ENCODE peak calls at places on chromosomes 7 and 10, in four cellular contexts. B, N, G and W are unnamed samples.

GRCh38 chr10:10138685-10139084 is 879.0 kb upstream of the CELF2 start:
- ATAC-seq in N (no peak), G (no peak), B (no peak), W (no peak)

GRCh38 chr7:156473476-156474240 is 166.9 kb upstream of the RNF32 start:
- ATAC-seq in B (peak), N (peak), G (peak), W (no peak)

GRCh38 chr7:116367171-116367813 is 132.2 kb upstream of the CAV2 start:
- ATAC-seq in G (peak), N (peak), B (no peak), W (no peak)

GRCh38 chr10:84329094-84329611 is 764 bp downstream of the CCSER2 start:
- ATAC-seq in N (peak), B (peak), G (peak), W (no peak)

GRCh38 chr10:114483575-114483974 is 79.3 kb upstream of the AFAP1L2 start:
- ATAC-seq in N (no peak), G (no peak), B (no peak), W (no peak)

GRCh38 chr7:106752345-106752744 is 91.4 kb upstream of the CCDC71L start:
- ATAC-seq in G (no peak), B (no peak), N (no peak), W (no peak)

GRCh38 chr7:31432166-31432565 is 81.7 kb upstream of the ITPRID1 start:
- ATAC-seq in G (no peak), N (no peak), B (no peak), W (no peak)

GRCh38 chr10:3400368-3400767 is 227.8 kb upstream of the PITRM1 start:
- ATAC-seq in B (no peak), N (no peak), G (no peak), W (no peak)

GRCh38 chr7:138436388-138436787 is 23.7 kb upstream of the TRIM24 start:
- ATAC-seq in N (no peak), G (no peak), B (no peak), W (no peak)

GRCh38 chr7:37709631-37710509 is 26.3 kb downstream of the GPR141 start:
- ATAC-seq in G (no peak), N (no peak), B (no peak), W (no peak)

GRCh38 chr7:100745184-100745583 is 11.8 kb downstream of the ZAN start:
- ATAC-seq in G (peak), N (peak), B (peak), W (peak)

GRCh38 chr7:41835977-41836530 is 133.2 kb upstream of the INHBA start:
- ATAC-seq in N (no peak), B (no peak), G (no peak), W (no peak)

GRCh38 chr10:58642283-58642682 is 129.6 kb downstream of the BICC1 start:
- ATAC-seq in B (no peak), G (no peak), N (no peak), W (peak)

GRCh38 chr7:87316097-87316700 is 29.3 kb upstream of the CROT start:
- ATAC-seq in B (no peak), N (no peak), G (no peak), W (no peak)

GRCh38 chr7:4951903-4952636 is 6.9 kb downstream of the MMD2 start:
- ATAC-seq in G (peak), N (peak), B (peak), W (no peak)

GRCh38 chr7:111180273-111180814 is 89.4 kb downstream of the LRRN3 start:
- ATAC-seq in B (no peak), N (no peak), G (no peak), W (no peak)

GRCh38 chr10:70901276-70901878 is 13.0 kb upstream of the PCBD1 start:
- ATAC-seq in B (no peak), G (no peak), N (no peak), W (no peak)

GRCh38 chr7:134695321-134695860 is 48.7 kb downstream of the BPGM start:
- ATAC-seq in G (no peak), N (no peak), B (no peak), W (no peak)

GRCh38 chr10:22309180-22310000 is 6.8 kb upstream of the COMMD3 start:
- ATAC-seq in N (no peak), B (no peak), G (no peak), W (no peak)

GRCh38 chr7:138892808-138893207 is 88.4 kb downstream of the KIAA1549 start:
- ATAC-seq in B (no peak), N (no peak), G (no peak), W (no peak)

GRCh38 chr10:133030791-133031190 is 56.9 kb upstream of the ADGRA1 start:
- ATAC-seq in G (no peak), N (peak), B (no peak), W (no peak)

GRCh38 chr10:15796762-15797161 is 63.5 kb downstream of the MINDY3 start:
- ATAC-seq in G (no peak), N (no peak), B (no peak), W (no peak)

GRCh38 chr7:14425559-14425958 is 436.1 kb upstream of the ETV1 start:
- ATAC-seq in G (no peak), N (no peak), B (no peak), W (no peak)

GRCh38 chr10:58756126-58756525 is 243.5 kb downstream of the BICC1 start:
- ATAC-seq in N (no peak), G (no peak), B (no peak), W (no peak)

GRCh38 chr10:118564652-118565051 is 30.8 kb downstream of the PRLHR start:
- ATAC-seq in G (peak), N (peak), B (peak), W (no peak)

GRCh38 chr7:50312176-50312575 is 7.7 kb downstream of the IKZF1 start:
- ATAC-seq in N (no peak), B (peak), G (no peak), W (no peak)

GRCh38 chr10:131824371-131825149 is 76.2 kb upstream of the PPP2R2D start:
- ATAC-seq in B (no peak), G (no peak), N (peak), W (no peak)

GRCh38 chr10:77011823-77012566 is 625.6 kb downstream of the KCNMA1 start:
- ATAC-seq in B (no peak), G (no peak), N (no peak), W (peak)

GRCh38 chr10:73850863-73851461 is 23.4 kb downstream of the CAMK2G start:
- ATAC-seq in N (peak), B (no peak), G (no peak), W (peak)
- TF ChIP-seq CTCF in N (no peak), B (no peak), G (no peak), W (no peak)

DNA sequence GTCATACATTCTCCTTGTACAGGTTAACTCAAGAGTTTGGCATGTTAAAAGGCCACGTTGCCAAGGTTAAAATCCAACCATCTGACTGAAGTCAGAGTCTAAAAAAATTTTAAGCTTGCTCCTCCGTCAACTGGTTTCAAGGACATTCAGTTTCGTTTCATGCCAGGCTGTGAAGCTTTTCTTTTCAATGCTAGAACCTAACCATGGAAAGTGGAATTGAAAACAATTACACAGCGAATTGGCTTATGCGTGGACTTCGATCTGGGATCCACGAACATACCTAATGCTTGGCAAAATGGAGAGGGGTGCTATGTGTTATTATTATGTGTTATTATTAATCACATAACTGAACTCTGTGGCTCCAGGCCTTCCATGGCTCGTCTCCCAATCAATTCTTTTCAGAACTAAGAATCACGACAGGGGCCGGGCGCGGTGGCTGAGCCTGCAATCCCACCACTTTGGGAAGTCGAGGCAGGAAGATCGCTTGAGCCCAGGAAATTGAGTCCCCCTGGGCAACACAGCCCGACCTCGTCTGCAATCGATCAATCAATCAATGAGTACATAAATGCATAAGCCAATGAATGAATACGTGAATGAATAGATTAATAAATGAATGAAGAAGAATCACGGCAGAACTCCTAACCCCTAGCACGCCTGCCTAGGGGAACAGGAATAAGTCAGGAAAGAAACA is 785 bp upstream of the ARL5B start:
- ATAC-seq in B (no peak), N (no peak), G (peak), W (no peak)
- TF ChIP-seq POLR2AphosphoS5 in B (no peak), N (no peak), G (no peak), W (peak)

DNA sequence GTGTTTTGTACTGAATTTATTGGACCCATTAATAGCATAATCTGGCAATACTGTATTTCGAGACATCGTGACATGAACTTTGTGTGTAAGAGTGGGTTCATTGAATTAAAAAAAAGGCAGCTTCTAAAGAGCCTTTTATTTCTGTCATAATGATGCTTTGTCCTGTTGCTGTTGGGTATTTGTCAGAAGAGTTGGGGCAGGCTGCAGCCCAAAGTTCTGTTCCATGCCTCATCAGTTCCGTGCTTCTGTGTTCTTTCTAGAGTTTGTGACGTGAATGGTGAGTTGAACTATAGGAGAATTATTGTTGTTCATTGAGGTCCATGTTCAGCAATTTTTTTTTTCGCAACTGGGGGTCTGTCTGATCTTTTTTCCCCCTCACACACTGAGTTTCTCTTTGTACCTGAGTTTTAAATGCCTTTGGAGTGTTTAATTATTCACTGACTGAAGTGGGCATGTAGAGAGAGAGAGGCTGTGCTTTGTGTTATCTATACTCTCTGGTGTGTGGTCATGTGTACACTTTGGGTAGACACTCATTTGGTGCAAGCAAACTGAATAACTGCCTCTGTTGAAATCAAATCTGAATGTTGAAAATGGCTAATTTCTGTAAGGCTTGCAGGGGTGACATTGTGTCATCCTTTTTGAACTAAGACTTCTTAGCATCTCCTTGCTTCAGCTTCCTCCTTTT is 69.8 kb downstream of the ADD3 start:
- ATAC-seq in N (no peak), G (no peak), B (peak), W (no peak)
- H3K4me3 ChIP-seq in N (no peak), G (no peak), B (peak), W (no peak)

GRCh38 chr7:142481548-142481947 is 223.7 kb upstream of the PRSS58 start:
- ATAC-seq in B (no peak), G (no peak), N (peak), W (no peak)
- TF ChIP-seq CTCF in B (no peak), G (peak), N (peak), W (no peak)

DNA sequence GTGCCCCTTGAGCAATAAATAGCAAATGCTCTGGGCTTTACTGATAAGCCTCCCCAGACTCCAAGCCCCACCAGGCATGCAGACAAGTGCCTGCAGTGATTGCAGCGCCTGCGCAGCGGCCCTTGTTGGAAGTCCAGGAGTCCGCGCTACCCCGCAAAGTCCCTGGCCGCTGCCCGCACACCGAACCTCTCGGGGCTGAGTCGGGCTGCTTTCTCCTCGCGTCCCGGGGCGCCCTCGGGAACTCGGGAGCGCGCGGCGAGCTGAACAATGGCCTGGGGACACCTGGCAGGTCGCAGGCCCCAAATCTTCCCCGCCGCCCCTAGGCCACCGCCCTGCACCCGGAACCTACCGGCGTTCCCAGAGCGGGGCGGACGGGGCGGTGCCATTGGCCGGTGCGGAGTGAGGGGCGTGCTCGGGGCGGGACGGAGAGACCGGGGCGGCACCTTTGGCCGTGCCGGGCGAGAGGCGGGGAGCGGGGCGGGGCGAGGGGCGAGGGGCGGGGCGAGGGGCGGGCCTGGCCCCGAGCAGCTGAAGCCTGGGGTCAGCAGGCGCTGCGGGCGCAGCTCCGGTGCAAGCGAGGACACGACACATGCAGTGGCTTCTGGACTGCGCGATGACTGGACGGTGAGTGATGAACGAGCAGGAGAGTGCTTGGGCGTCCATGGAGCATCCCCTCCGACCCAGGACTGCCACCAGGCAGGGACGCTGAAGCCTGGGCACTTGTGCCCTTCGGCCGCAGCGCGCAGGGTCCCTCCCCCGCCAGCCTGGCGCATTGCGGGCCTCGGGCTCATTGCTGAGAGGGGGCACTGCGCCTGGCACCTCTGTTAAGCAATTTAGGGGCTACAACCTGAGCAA is at the start of gene RASSF4:
- ATAC-seq in N (peak), G (peak), B (peak), W (peak)
- TF ChIP-seq POLR2AphosphoS5 in N (peak), G (peak), B (peak), W (peak)

GRCh38 chr10:60960031-60960430 is 16.0 kb upstream of the RHOBTB1 start:
- ATAC-seq in G (no peak), B (no peak), N (no peak), W (no peak)
- H3K4me3 ChIP-seq in G (no peak), B (no peak), N (no peak), W (no peak)

GRCh38 chr10:101442456-101442800 is 88.5 kb downstream of the BTRC start:
- ATAC-seq in G (no peak), N (no peak), B (no peak), W (no peak)
- TF ChIP-seq CTCF in G (no peak), N (no peak), B (no peak), W (no peak)

DNA sequence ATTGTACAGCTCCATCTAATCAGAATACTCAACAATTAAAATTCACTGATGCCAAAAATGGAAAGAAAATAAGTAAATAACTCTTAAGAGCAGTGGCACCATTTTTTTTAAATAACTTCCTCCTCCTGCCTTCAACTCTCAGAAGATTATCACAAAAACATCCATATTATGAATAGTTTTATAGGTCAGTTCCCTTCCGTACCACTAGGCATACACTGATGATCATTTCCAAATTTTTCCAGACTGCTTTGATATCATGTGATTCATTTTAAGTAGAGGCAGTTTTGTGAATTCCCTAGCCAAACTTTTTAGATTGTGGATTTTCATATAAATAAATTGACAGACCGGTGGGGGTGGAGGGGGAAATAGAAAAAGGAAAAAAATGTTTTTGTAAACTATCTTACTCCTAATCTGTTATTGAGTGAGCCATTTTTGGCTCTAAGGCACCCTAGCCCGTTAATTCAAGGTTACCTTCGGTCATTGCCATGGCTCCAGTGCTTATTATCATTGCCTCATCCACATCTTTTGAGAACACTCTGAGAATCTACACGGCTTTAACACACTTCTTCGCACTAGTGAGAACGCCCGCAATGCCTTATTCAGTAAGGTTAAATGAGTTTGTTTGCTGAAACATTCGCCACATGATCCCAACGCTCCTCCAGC is 1.0 kb downstream of the FAM107B start:
- ATAC-seq in B (no peak), G (no peak), N (no peak), W (peak)
- TF ChIP-seq POLR2AphosphoS5 in B (no peak), G (no peak), N (no peak), W (peak)

GRCh38 chr7:6578114-6579084 is 1.1 kb downstream of the ZDHHC4 start:
- ATAC-seq in B (no peak), G (no peak), N (no peak), W (no peak)

GRCh38 chr7:6577369-6578113 is at the start of gene ZDHHC4:
- ATAC-seq in B (peak), N (peak), G (peak), W (peak)

GRCh38 chr7:6575246-6576023 is 1.8 kb upstream of the ZDHHC4 start:
- ATAC-seq in G (no peak), N (no peak), B (no peak), W (no peak)

GRCh38 chr7:6579446-6579845 is 2.2 kb downstream of the ZDHHC4 start:
- ATAC-seq in G (no peak), N (peak), B (no peak), W (no peak)

DNA sequence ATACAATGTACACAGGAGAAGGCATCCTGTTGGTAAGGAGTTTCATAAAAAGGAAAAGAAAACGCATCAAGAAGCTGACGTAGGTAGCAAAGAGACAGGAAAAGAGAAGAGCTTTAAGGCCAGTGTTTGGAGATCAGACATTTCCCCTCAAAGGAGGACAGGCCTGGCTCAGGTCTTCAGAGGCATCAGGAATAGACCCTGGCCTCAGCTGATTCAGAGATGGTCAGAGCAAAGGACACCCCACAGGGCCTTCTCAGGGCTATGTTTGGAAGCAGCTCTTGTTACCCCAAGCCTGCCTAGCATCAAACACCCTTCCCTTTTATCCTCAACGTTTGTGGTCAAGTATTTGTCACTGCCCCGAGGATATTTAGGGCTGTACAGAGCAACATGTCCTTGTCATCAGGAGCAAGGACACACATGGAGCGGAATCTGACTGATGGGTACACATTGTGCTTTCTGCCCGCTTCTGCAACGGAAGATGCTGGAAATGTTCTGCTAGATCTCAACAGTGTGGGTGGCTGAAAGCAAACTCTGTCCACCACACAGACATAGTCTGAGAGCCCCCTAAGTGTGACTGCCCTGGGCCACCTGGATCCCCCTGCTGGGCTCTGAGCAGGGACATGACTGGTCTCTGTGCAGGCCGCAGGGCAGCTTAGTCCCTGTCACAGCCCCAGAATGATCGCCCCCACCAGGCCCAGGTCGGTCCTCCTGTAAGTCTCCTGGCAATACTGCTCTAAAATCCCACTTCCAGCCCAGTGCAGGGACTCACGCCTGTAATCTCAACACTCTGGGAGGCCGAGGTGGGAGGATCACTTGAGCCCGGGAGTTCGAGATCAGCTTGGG is 1.0 kb upstream of the ZDHHC4 start:
- ATAC-seq in G (peak), B (peak), N (peak), W (no peak)
- H3K4me3 ChIP-seq in G (peak), B (peak), N (no peak), W (peak)

DNA sequence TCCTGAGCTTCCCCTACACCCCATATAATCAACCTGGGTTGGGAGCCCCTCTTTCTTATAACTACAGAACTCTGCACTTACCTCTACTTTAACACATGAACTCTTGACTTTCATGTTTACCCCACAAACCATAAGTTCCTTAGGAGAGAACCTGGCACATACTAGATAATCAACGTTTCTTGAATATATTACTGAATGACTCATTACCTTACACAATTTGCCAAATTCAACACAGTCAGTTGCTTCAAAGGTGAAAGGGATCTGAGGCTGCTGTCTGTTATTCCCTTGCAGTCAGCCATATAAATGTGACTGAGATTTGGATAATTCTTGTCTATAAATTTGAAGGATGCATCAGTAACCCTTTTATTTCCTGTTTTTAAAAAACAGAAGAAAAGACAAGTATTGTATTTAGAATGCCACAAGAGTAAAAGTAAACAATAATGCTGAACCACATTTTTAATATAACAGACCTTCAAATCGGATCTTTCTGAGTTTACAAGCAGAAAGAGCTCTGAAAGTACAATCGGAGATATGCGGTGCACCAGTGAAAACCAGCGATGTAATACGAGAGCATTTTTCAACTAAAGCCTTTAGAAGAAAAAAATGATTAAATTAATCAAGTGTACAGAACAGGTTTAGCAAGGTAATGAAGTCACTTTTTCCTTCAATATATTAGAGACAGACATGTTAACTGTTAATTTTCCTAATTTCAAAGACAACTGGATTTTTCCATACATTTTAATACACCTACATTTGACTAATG is 29.5 kb upstream of the LRRC17 start:
- ATAC-seq in B (no peak), G (peak), N (no peak), W (no peak)
- TF ChIP-seq CTCF in B (no peak), G (no peak), N (no peak), W (no peak)